ENCODE peak calls at places on chromosomes 7 and 10, in seven cellular contexts. A, I, W, P, H, J and R are unnamed samples. For H3K4me1, the result is how much of the 10 kb centered on the place peaks cover.

GRCh38 chr7:27141591-27142561 is 1.6 kb downstream of the HOXA5 start:
- DNase-seq in P (no peak), W (peak), A (no peak), I (peak), J (no peak), H (peak), R (no peak)

GRCh38 chr10:103901299-103901698 is 16.7 kb downstream of the STN1 start:
- DNase-seq in H (no peak), I (no peak), P (no peak), J (no peak), A (no peak), W (no peak), R (no peak)

GRCh38 chr10:12179616-12180015 is 16.1 kb downstream of the NUDT5 start:
- DNase-seq in J (no peak), A (no peak), W (no peak), P (no peak), H (no peak), I (no peak), R (no peak)

GRCh38 chr7:17371656-17372524 is 73.4 kb downstream of the AHR start:
- DNase-seq in H (peak), I (peak), W (peak), A (peak), P (no peak), J (peak), R (no peak)

GRCh38 chr7:114986805-114987204 is 64.9 kb downstream of the MDFIC start:
- DNase-seq in J (no peak), I (peak), P (no peak), H (no peak), A (no peak), W (peak), R (no peak)

GRCh38 chr7:34620425-34620824 is 37.6 kb upstream of the NPSR1 start:
- DNase-seq in W (no peak), J (no peak), P (no peak), A (no peak), I (no peak), H (no peak), R (no peak)

GRCh38 chr10:32189400-32190084 is 133.3 kb upstream of the KIF5B start:
- DNase-seq in I (peak), P (peak), A (peak), W (peak), H (peak), J (no peak), R (no peak)

GRCh38 chr7:41817386-41817785 is 114.5 kb upstream of the INHBA start:
- DNase-seq in A (no peak), P (no peak), H (no peak), W (peak), I (peak), J (no peak), R (no peak)

GRCh38 chr7:142868881-142869415 is 14.1 kb downstream of the EPHB6 start:
- DNase-seq in H (no peak), J (no peak), A (no peak), I (no peak), P (no peak), W (no peak), R (peak)

GRCh38 chr7:8114175-8114574 is 145.6 kb downstream of the GLCCI1 start:
- DNase-seq in I (no peak), J (no peak), A (no peak), W (no peak), H (no peak), P (no peak), R (no peak)

GRCh38 chr7:95205821-95206220 is 118.5 kb downstream of the PON1 start:
- DNase-seq in P (no peak), A (no peak), I (peak), J (peak), H (peak), W (peak), R (no peak)

GRCh38 chr7:128837521-128837921 is 7.3 kb downstream of the FLNC start:
- DNase-seq in P (no peak), H (no peak), W (no peak), A (no peak), J (no peak), I (no peak), R (no peak)

GRCh38 chr7:1985071-1985470 is 247.7 kb downstream of the MAD1L1 start:
- DNase-seq in I (no peak), W (no peak), P (no peak), H (no peak), J (no peak), A (no peak), R (no peak)

GRCh38 chr10:3723706-3724225 is 61.2 kb downstream of the KLF6 start:
- DNase-seq in A (no peak), W (no peak), P (no peak), H (no peak), I (peak), J (no peak), R (no peak)

GRCh38 chr10:4234661-4235060 is 449.7 kb upstream of the KLF6 start:
- DNase-seq in J (no peak), A (no peak), H (peak), P (no peak), I (no peak), W (peak), R (no peak)

GRCh38 chr7:8443871-8444756 is 10.7 kb downstream of the NXPH1 start:
- DNase-seq in W (peak), H (peak), P (no peak), I (no peak), A (peak), J (no peak), R (no peak)

GRCh38 chr7:22983257-22983855 is 30.6 kb downstream of the HYCC1 start:
- DNase-seq in J (no peak), H (no peak), A (no peak), I (peak), W (no peak), P (no peak), R (no peak)

GRCh38 chr7:101936612-101937231 is 119.3 kb downstream of the CUX1 start:
- DNase-seq in H (no peak), I (peak), W (peak), A (peak), P (no peak), J (peak), R (peak)

GRCh38 chr10:82653244-82653933 is 778.4 kb downstream of the NRG3 start:
- DNase-seq in I (no peak), A (no peak), J (no peak), W (no peak), H (no peak), P (no peak), R (no peak)

GRCh38 chr10:77667426-77668324 is 30.1 kb upstream of the KCNMA1 start:
- DNase-seq in W (no peak), A (no peak), H (no peak), P (no peak), I (no peak), J (no peak), R (no peak)

GRCh38 chr10:91613411-91614253 is 19.2 kb downstream of the PPP1R3C start:
- DNase-seq in J (peak), A (peak), H (peak), I (peak), P (no peak), W (peak), R (no peak)

GRCh38 chr7:30750574-30751256 is 1.2 kb upstream of the INMT start:
- DNase-seq in A (peak), J (peak), I (peak), P (peak), W (peak), H (no peak), R (no peak)

GRCh38 chr7:124171068-124171467 is 138.2 kb upstream of the TMEM229A start:
- DNase-seq in H (peak), I (no peak), W (peak), J (no peak), P (peak), A (peak), R (peak)

GRCh38 chr10:12351889-12352288 is 2.5 kb downstream of the CAMK1D start:
- DNase-seq in J (no peak), P (no peak), H (no peak), I (no peak), W (no peak), A (no peak), R (no peak)

GRCh38 chr10:131727612-131728011 is 173.2 kb upstream of the PPP2R2D start:
- DNase-seq in P (peak), W (no peak), I (no peak), J (no peak), H (no peak), A (no peak), R (peak)

GRCh38 chr10:84205049-84205852 is 10.9 kb downstream of the CDHR1 start:
- DNase-seq in H (peak), P (no peak), W (peak), J (peak), A (peak), I (peak), R (no peak)

GRCh38 chr7:96224073-96224472 is 97.8 kb downstream of the SLC25A13 start:
- DNase-seq in I (no peak), J (no peak), A (no peak), P (no peak), W (no peak), H (no peak), R (no peak)

GRCh38 chr10:86685893-86686632 is 17.8 kb downstream of the LDB3 start:
- DNase-seq in A (no peak), W (no peak), H (no peak), P (no peak), I (no peak), J (no peak), R (no peak)

GRCh38 chr7:51366930-51367613 is 50.5 kb upstream of the COBL start:
- DNase-seq in H (peak), J (no peak), P (peak), I (peak), A (peak), W (peak), R (no peak)

GRCh38 chr7:2301510-2301860 is 12.8 kb downstream of the SNX8 start:
- DNase-seq in P (no peak), H (peak), W (peak), I (peak), A (no peak), J (no peak), R (no peak)

GRCh38 chr7:87447251-87447650 is 28.2 kb downstream of the ABCB4 start:
- DNase-seq in J (no peak), P (no peak), A (no peak), W (no peak), H (no peak), I (peak), R (no peak)

GRCh38 chr10:546971-547590 is 142.4 kb downstream of the DIP2C start:
- DNase-seq in P (peak), H (no peak), J (no peak), I (peak), A (peak), W (peak), R (no peak)

GRCh38 chr7:157577061-157577460 is 240.3 kb downstream of the DNAJB6 start:
- DNase-seq in I (no peak), P (no peak), W (no peak), J (no peak), A (no peak), H (no peak), R (no peak)

GRCh38 chr10:91380873-91381561 is 29.1 kb upstream of the HECTD2 start:
- DNase-seq in W (no peak), H (no peak), P (no peak), I (peak), A (no peak), J (peak), R (no peak)

GRCh38 chr7:42250411-42250810 is 13.4 kb upstream of the GLI3 start:
- DNase-seq in H (no peak), A (no peak), P (no peak), J (no peak), W (no peak), I (no peak), R (no peak)

GRCh38 chr7:130970696-130971095 is 236.7 kb upstream of the KLF14 start:
- DNase-seq in W (peak), I (no peak), H (no peak), J (no peak), P (no peak), A (no peak), R (no peak)

GRCh38 chr10:96252730-96253129 is 18.6 kb downstream of the BLNK start:
- DNase-seq in W (no peak), H (no peak), J (no peak), A (no peak), I (no peak), P (no peak), R (no peak)

GRCh38 chr10:10093035-10093434 is 924.6 kb upstream of the CELF2 start:
- DNase-seq in P (no peak), A (no peak), W (no peak), I (no peak), J (no peak), H (no peak), R (no peak)

GRCh38 chr10:68560201-68560915 is at the start of gene TET1:
- DNase-seq in W (peak), H (peak), I (peak), J (peak), P (peak), A (peak), R (peak)

DNA sequence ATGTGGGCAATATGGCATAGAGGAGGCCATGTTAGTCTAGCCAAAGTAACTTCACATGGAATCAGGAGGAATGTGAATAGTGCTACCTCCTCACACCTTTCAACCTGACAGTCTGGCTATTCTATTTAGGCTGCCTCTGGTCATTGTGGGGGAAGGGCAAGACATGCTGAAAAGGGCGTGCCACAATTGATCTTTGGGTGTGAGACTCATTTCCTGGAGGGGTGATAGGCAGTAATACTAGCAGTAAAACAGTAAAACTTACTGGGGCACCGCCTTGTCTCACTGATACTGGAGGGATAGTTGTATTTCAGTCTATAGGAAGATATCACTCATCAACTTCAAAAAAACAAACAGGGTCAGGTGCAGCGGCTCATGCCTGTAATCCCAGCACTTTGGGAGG is 88.7 kb downstream of the TMEM168 start:
- DNase-seq in H (no peak), W (no peak), P (no peak), A (peak), J (no peak), I (no peak), R (no peak)
- H3K4me1 ChIP-seq in H (under half), W (under half), P (under half), A (under half), J (under half), I (under half), R (under half)

GRCh38 chr7:32104766-32105165 is 34.6 kb upstream of the PDE1C start:
- DNase-seq in P (no peak), H (no peak), A (no peak), W (no peak), I (peak), J (no peak), R (no peak)

GRCh38 chr7:32100508-32100907 is 30.3 kb upstream of the PDE1C start:
- DNase-seq in P (no peak), W (no peak), I (peak), J (no peak), H (no peak), A (no peak), R (no peak)

GRCh38 chr7:32103361-32103760 is 33.2 kb upstream of the PDE1C start:
- DNase-seq in I (no peak), P (no peak), J (no peak), A (no peak), W (no peak), H (no peak), R (no peak)

GRCh38 chr7:32102432-32102851 is 32.2 kb upstream of the PDE1C start:
- DNase-seq in H (no peak), J (peak), P (no peak), A (no peak), W (no peak), I (no peak), R (no peak)
- H3K4me1 ChIP-seq in H (under half), J (under half), P (under half), A (under half), W (under half), I (under half), R (under half)

GRCh38 chr10:118472415-118472814 is 123.0 kb downstream of the PRLHR start:
- DNase-seq in A (no peak), I (peak), P (no peak), W (no peak), J (no peak), H (no peak), R (no peak)
- H3K4me1 ChIP-seq in A (under half), I (under half), P (under half), W (under half), J (under half), H (under half), R (under half)

DNA sequence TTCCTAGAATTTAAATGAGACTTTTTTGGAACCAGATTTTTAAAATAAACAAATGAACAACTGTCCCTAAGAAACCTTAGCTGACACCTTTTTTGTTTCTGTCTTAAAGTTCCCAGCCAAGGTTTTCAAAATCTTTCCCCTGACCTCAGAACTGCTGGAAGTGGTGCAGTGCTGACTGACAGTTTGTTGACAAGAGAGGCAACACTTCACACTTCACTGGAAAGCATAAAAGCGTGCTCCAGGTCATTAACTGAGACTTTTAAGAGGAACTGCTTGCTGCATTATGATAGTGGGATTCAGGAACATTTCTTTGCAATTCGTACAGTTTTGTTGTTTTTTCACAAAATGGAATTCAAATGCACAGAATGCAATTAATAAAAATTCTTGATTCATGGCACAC is 36.2 kb downstream of the SYPL1 start:
- DNase-seq in P (no peak), I (no peak), W (no peak), A (no peak), H (no peak), J (no peak), R (no peak)
- H3K4me1 ChIP-seq in P (under half), I (under half), W (under half), A (under half), H (under half), J (under half), R (under half)

DNA sequence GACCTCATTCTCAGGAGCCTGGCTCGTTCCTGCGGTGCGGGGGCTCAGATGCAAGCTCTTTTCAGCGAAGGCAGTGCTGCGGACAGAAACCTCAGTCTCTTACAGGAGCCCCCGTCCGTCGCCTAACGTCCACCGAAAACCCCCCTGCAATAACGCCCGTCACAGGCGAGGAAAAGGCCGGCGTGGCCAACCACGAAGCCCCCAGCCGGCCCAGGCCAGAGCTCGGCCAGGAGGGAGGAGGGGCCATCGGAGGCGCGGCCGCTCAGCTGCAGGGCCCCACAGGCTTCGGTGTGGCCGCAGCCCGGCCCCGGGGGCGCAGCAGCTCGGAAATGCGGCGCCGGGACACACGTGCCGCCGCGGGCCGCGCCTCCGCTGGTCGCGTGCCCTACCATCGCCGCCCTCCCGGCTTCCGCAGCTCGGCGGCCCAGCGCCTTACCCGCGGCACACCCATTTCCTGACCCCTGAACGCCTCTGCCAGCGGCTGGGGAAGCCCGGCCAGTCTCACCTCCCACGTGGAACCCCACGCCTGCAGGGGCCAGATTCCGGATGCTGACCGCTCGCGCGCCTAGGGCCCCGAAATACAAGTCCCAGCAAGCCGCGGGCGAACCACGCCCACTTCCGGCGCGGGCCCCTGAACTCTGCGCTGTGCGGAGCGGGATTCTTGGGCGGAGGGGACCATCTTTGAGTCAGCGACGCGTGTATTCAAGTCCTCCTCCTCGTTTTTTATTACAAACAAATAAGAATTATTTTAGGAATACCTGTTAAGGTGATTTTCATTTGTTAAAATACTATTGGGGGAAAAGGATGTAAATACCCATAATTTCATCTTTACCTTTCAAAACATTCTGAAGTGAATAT is at the start of gene ZNF239:
- DNase-seq in J (peak), H (peak), P (peak), W (peak), I (peak), A (peak), R (peak)
- H3K4me1 ChIP-seq in J (under half), H (under half), P (under half), W (under half), I (under half), A (under half), R (under half)

DNA sequence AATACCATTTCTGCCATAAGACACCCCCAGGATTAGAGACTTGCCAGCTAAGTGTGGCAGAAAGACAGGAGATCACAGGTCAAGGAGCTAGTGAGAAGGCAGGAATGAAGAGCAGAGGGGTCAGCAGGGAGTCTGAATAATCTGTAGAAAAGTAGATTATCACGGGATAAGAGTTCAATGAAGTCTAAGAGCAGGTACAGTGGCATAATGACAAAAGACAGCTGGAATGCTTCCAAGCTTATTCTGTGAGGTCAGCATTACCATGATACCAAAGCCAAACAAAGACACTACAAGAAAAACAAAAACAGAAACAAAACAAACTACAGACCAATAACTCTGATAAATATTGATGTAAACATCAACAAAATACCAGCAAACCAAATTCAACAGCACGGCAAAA is 20.8 kb downstream of the PILRA start:
- DNase-seq in J (no peak), H (no peak), P (no peak), A (no peak), W (no peak), I (no peak), R (no peak)
- H3K4me1 ChIP-seq in J (under half), H (under half), P (under half), A (under half), W (under half), I (under half), R (under half)

DNA sequence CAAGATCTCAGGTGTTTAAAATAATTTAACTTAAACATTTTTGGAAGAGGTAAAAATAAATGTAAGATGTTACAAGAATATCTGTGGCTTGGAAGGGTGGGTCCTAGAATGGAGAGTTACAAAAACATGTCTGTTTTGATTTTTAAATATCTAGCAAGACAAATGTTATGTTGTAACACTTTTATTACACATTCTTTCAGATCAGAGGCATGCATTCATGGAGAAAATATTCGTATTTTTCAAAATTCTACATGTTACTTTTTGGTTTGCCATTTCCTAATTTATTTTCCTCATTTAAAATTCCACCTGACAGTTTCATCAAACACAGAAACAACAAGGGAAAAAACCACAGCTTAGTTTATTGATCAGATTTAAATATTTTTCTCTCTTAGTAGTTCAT is 10.0 kb downstream of the WBP1L start:
- DNase-seq in A (no peak), H (no peak), I (no peak), P (no peak), W (no peak), J (no peak), R (no peak)
- H3K4me1 ChIP-seq in A (under half), H (under half), I (under half), P (under half), W (under half), J (under half), R (under half)